ENCODE peak calls at places on chromosomes 13 and 19, in five cellular contexts. B is RWPE1, X is tibial artery, Y is AG10803, C is LNCaP clone FGC. G is an unnamed sample.
A peak's percentile ranks its signal among the peaks of the same experiment; 100 is the strongest.

GRCh38 chr13:42258747-42259146 is 13.2 kb upstream of the AKAP11 start:
- DNase-seq in C (no peak), X (no peak), B (no peak), Y (no peak), G (no peak)

GRCh38 chr19:41111296-41111695 is 2.9 kb upstream of the CYP2F1 start:
- DNase-seq in C (no peak), Y (no peak), X (no peak), B (no peak), G (no peak)

GRCh38 chr13:59318320-59318930 is 845.3 kb downstream of the DIAPH3 start:
- DNase-seq in B (peak; percentile 8), Y (peak; percentile 37), X (peak; percentile 52), C (peak; percentile 13), G (no peak)

GRCh38 chr19:3253270-3253669 is 28.8 kb downstream of the CELF5 start:
- DNase-seq in X (no peak), Y (no peak), C (no peak), B (no peak), G (no peak)

GRCh38 chr13:40190656-40191100 is 475.8 kb downstream of the FOXO1 start:
- DNase-seq in X (peak; percentile 58), B (peak; percentile 84), C (no peak), Y (peak; percentile 57), G (no peak)

GRCh38 chr19:29635963-29636362 is 29.3 kb upstream of the PLEKHF1 start:
- DNase-seq in B (no peak), C (no peak), Y (no peak), X (no peak), G (no peak)

GRCh38 chr19:15417699-15418098 is 1.1 kb downstream of the AKAP8L start:
- DNase-seq in B (peak; percentile 19), Y (no peak), C (no peak), X (no peak), G (no peak)

GRCh38 chr19:41206926-41207750 is 11.9 kb upstream of the AXL start:
- DNase-seq in X (peak; percentile 93), B (no peak), Y (peak; percentile 63), C (no peak), G (no peak)

GRCh38 chr13:58574791-58575190 is 943.2 kb downstream of the PCDH17 start:
- DNase-seq in C (no peak), Y (no peak), B (no peak), X (no peak), G (no peak)

GRCh38 chr19:10086032-10086903 is at the start of gene SHFL:
- DNase-seq in X (peak; percentile 67), B (peak; percentile 88), Y (peak; percentile 53), C (no peak), G (peak; percentile 82)

GRCh38 chr19:57363734-57364181 is 407 bp downstream of the TRAPPC2B start:
- DNase-seq in C (no peak), B (peak; percentile 20), X (no peak), Y (peak; percentile 6), G (no peak)

GRCh38 chr19:41479757-41480191 is 36.8 kb downstream of the ERICH4 start:
- DNase-seq in C (no peak), B (no peak), X (peak; percentile 47), Y (no peak), G (no peak)

GRCh38 chr19:7533281-7533819 is 2.2 kb upstream of the PNPLA6 start:
- DNase-seq in C (no peak), X (peak; percentile 68), B (no peak), Y (peak; percentile 71), G (no peak)

GRCh38 chr19:1064661-1065605 is 2.0 kb upstream of the ARHGAP45 start:
- DNase-seq in X (peak; percentile 59), B (peak; percentile 60), C (no peak), Y (peak; percentile 54), G (peak; percentile 68)

GRCh38 chr19:29795882-29796523 is 15.8 kb upstream of the CCNE1 start:
- DNase-seq in Y (no peak), C (no peak), X (no peak), B (no peak), G (no peak)

GRCh38 chr19:29724102-29724641 is 9.1 kb upstream of the C19orf12 start:
- DNase-seq in Y (no peak), X (no peak), C (no peak), B (no peak), G (no peak)

GRCh38 chr13:108227651-108228272 is 9.6 kb downstream of the ABHD13 start:
- DNase-seq in C (peak; percentile 19), B (peak; percentile 21), Y (peak; percentile 40), X (no peak), G (no peak)

GRCh38 chr19:7767487-7767886 is 4.4 kb downstream of the CLEC4M start:
- DNase-seq in C (no peak), X (no peak), Y (no peak), B (no peak), G (no peak)

GRCh38 chr13:102773441-102774209 is at the start of gene TEX30:
- DNase-seq in Y (peak; percentile 81), X (peak; percentile 68), B (peak; percentile 79), C (no peak), G (peak; percentile 94)

GRCh38 chr13:113387396-113387795 is 23.5 kb upstream of the GRTP1 start:
- DNase-seq in C (no peak), B (no peak), X (no peak), Y (no peak), G (no peak)

GRCh38 chr13:110348309-110348625 is 41.2 kb downstream of the COL4A2 start:
- DNase-seq in B (no peak), X (no peak), Y (no peak), C (no peak), G (no peak)

GRCh38 chr13:76161143-76161542 is 525.0 kb downstream of the LMO7 start:
- DNase-seq in C (no peak), B (no peak), Y (no peak), X (no peak), G (no peak)

GRCh38 chr13:40181203-40181845 is 485.1 kb downstream of the FOXO1 start:
- DNase-seq in C (peak; percentile 49), Y (no peak), B (no peak), X (no peak), G (no peak)

GRCh38 chr13:106455777-106456176 is 79.7 kb downstream of the EFNB2 start:
- DNase-seq in X (no peak), Y (peak; percentile 10), C (no peak), B (no peak), G (no peak)

GRCh38 chr19:50432221-50432626 is 468 bp upstream of the MYBPC2 start:
- DNase-seq in X (no peak), B (no peak), C (no peak), Y (no peak), G (no peak)

GRCh38 chr19:19679176-19680073 is 10.8 kb downstream of the ZNF101 start:
- DNase-seq in B (no peak), C (no peak), Y (no peak), X (no peak), G (no peak)

GRCh38 chr19:13260883-13261653 is 110.9 kb downstream of the IER2 start:
- DNase-seq in Y (peak; percentile 87), X (no peak), B (peak; percentile 98), C (peak; percentile 11), G (peak; percentile 48)

GRCh38 chr19:2359992-2360875 is at the start of gene TMPRSS9:
- DNase-seq in X (no peak), Y (no peak), B (no peak), C (no peak), G (no peak)

GRCh38 chr19:29714371-29714952 is 599 bp downstream of the C19orf12 start:
- DNase-seq in X (no peak), B (peak; percentile 7), Y (no peak), C (no peak), G (no peak)

GRCh38 chr13:23087884-23088283 is 92.9 kb upstream of the SGCG start:
- DNase-seq in Y (peak; percentile 6), C (no peak), X (no peak), B (peak; percentile 20), G (no peak)

GRCh38 chr13:50426932-50427331 is 411.7 kb downstream of the KCNRG start:
- DNase-seq in X (no peak), B (no peak), C (no peak), Y (no peak), G (no peak)

GRCh38 chr13:46469064-46469463 is 82.0 kb upstream of the RUBCNL start:
- DNase-seq in B (no peak), C (peak; percentile 82), X (no peak), Y (peak; percentile 79), G (no peak)

DNA sequence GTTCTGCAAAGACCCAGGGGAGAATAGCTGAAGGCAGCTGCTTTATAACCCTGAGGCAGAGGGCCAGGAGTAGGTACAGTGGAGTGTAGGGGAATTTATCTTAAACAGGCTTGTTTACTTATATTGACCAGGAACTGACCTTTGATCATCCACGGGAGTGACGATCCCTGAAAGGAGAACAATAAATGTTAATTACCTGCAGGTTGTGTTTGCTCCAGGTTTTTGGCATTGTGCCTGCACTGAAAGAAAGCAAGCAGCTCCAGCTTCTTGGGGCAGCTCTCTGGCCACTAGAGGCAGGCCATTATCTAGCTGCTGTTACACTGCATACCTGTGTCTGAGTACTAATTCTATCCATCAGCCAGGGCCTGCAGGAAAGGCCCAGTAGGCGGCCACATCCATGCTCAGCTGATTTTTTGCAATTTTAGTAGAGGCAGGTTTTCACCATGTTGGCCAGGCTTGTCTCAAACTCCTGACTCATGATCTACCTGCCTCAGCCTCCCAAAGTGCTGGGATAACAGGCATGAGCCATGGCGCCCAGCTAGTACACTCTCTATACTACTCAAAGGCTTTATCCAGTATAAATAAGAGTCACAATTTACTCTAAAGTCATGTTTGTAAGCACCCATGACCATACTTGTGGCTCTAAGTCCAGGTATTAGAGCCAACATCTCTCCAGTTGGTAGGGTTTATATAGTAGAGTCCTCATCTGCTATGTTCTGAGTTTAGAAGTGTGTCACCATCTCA is 8.5 kb upstream of the ZNF91 start:
- DNase-seq in Y (no peak), B (no peak), C (peak; percentile 88), X (no peak), G (no peak)
- TF ChIP-seq CTCF in Y (no peak), B (no peak), C (peak; percentile 38), X (no peak), G (no peak)

GRCh38 chr13:31967155-31967554 is 64.4 kb upstream of the FRY start:
- DNase-seq in X (no peak), B (no peak), Y (no peak), C (no peak), G (no peak)
- TF ChIP-seq CTCF in X (no peak), B (peak; percentile 7), Y (no peak), C (no peak), G (no peak)

GRCh38 chr13:33874871-33875270 is 56.9 kb downstream of the RFC3 start:
- DNase-seq in B (no peak), C (no peak), Y (no peak), X (no peak), G (no peak)
- TF ChIP-seq CTCF in B (no peak), C (peak; percentile 6), Y (peak; percentile 26), X (no peak), G (no peak)

DNA sequence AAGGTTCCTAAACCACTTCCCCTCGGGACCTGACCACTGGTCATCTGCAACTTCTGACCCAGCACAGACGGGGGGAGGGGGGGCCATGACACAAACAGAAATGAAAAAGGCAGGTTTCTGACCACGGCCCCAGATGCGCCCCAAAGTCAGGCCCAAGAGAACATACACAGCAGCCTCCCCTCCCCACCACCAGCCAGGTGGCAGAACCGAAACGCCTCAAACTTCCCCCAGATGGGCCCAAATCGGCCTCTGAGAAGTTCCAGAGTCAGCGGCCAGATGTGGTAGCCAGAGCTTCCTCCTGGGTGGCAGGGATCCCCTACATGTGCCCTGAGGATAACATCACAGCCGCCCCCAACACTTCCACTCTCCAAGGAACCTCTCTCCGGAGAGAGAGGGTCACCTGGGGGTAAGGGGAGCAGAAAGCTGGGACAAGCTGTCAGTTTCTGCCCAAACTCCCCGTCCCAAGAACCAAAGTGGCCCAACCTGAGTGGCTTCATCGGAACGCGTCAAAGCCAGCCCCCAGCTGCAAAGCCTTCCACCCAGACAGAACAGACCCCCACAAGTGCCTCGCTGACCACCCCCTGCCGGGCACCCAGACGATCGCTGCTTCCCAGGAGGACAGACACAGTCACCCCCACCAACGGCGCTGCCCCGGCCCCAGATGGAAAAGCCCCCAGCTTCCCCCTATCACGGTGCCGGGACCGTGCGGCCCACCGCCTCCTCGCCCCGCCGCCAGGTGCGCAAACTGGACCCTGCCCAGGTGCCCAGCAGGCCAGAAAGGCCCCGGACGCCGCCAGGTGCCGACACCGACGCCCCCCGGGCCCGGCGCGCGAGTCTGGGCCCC is 800 bp downstream of the ELL start:
- DNase-seq in X (peak; percentile 59), B (no peak), Y (no peak), C (no peak), G (peak; percentile 54)
- TF ChIP-seq CTCF in X (no peak), B (no peak), Y (no peak), C (no peak), G (no peak)